ENCODE peak calls at places on chromosomes 11 and 22, in four cellular contexts. L is stomach; E is effector memory CD4-positive, alpha-beta T cell; C is brain microvascular endothelial cell. F is an unnamed sample.

GRCh38 chr11:7571640-7572000 is 57.8 kb downstream of the PPFIBP2 start:
- DNase-seq in L (peak; percentile 79), E (no peak), C (peak; percentile 61), F (peak; percentile 49)

GRCh38 chr11:123219066-123219697 is 24.1 kb upstream of the CLMP start:
- DNase-seq in L (no peak), E (no peak), C (no peak), F (no peak)

GRCh38 chr11:33317662-33318061 is 60.5 kb downstream of the HIPK3 start:
- DNase-seq in L (no peak), E (no peak), C (no peak), F (no peak)

GRCh38 chr11:35166369-35167360 is 27.7 kb downstream of the CD44 start:
- DNase-seq in L (no peak), E (no peak), C (peak; percentile 86), F (no peak)

GRCh38 chr11:36509265-36509664 is 807 bp downstream of the TRAF6 start:
- DNase-seq in L (no peak), E (no peak), C (peak; percentile 29), F (no peak)

GRCh38 chr22:46000081-46001027 is 23.4 kb upstream of the WNT7B start:
- DNase-seq in L (no peak), E (no peak), C (no peak), F (peak; percentile 43)

GRCh38 chr11:129546266-129546665 is 170.6 kb downstream of the BARX2 start:
- DNase-seq in L (no peak), E (no peak), C (no peak), F (no peak)

GRCh38 chr11:72333657-72334056 is 89.7 kb upstream of the PHOX2A start:
- DNase-seq in L (no peak), E (no peak), C (no peak), F (no peak)

GRCh38 chr11:96054870-96055705 is 131.2 kb upstream of the MTMR2 start:
- DNase-seq in L (no peak), E (no peak), C (no peak), F (no peak)

DNA sequence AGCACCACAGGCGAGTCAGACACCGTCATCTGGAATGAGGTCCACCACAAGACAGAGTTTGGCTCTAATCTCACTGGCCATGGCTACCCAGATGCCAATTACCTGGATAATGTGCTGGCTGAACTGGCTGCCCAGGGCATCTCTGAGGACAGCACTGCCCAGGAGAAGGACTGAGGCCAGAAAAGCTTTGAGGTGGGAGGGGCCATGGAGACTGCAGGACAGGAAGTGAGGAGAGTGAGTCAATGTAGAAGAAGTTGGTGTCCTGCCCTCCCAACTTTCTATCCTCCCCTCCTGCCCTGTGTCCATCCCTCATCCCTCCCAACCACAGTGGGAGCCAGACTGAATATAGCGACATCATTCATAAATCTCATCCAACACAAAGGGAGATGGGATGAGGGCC is 8.0 kb downstream of the MPEG1 start:
- DNase-seq in L (no peak), E (no peak), C (no peak), F (no peak)
- H3K36me3 ChIP-seq in L (peaks cover 27% of the 10 kb centered on the region), E (no peaks in the 10 kb centered on the region), C (no peaks in the 10 kb centered on the region), F (peaks cover 12% of the 10 kb centered on the region)

GRCh38 chr11:118264568-118265470 is 722 bp upstream of the MPZL2 start:
- DNase-seq in L (no peak), E (no peak), C (no peak), F (no peak)

GRCh38 chr11:118263694-118264567 is at the start of gene MPZL2:
- DNase-seq in L (peak; percentile 85), E (no peak), C (no peak), F (peak; percentile 15)

GRCh38 chr11:118263109-118263508 is 988 bp downstream of the MPZL2 start:
- DNase-seq in L (no peak), E (no peak), C (no peak), F (no peak)

GRCh38 chr11:118267486-118267885 is 3.4 kb upstream of the MPZL2 start:
- DNase-seq in L (no peak), E (no peak), C (no peak), F (no peak)

GRCh38 chr11:118265954-118266353 is 1.9 kb upstream of the MPZL2 start:
- DNase-seq in L (peak; percentile 87), E (no peak), C (no peak), F (no peak)
- H3K27me3 ChIP-seq in L (no peaks in the 10 kb centered on the region), E (no peaks in the 10 kb centered on the region), C (peaks cover 31% of the 10 kb centered on the region), F (peaks cover 51% of the 10 kb centered on the region)

GRCh38 chr22:24068717-24069116 is 57.6 kb downstream of the CABIN1 start:
- DNase-seq in L (no peak), E (no peak), C (no peak), F (no peak)

GRCh38 chr22:24069721-24070120 is 58.6 kb downstream of the CABIN1 start:
- DNase-seq in L (no peak), E (no peak), C (no peak), F (no peak)

GRCh38 chr22:24067587-24068376 is 56.7 kb downstream of the CABIN1 start:
- DNase-seq in L (peak; percentile 50), E (no peak), C (no peak), F (no peak)

GRCh38 chr22:24066872-24067271 is 55.8 kb downstream of the CABIN1 start:
- DNase-seq in L (peak; percentile 71), E (no peak), C (no peak), F (no peak)

DNA sequence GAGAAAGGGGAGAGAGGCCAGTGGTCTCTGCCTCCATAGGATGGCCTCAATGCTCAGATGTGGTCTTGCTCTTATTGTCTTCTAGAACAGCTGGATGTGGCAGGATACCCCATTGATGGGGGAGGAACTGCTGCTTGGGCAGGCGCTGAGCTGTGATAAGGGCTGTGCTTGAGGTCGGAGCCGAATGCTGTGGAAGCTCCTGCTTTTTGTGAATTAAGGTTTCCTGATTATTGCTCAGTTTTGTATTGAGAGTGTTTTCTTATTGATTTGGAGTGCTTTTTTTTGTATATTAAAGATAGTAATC is 57.2 kb downstream of the CABIN1 start:
- DNase-seq in L (no peak), E (no peak), C (no peak), F (no peak)
- H3K36me3 ChIP-seq in L (peaks cover 87% of the 10 kb centered on the region), E (peaks cover 69% of the 10 kb centered on the region), C (peaks cover 44% of the 10 kb centered on the region), F (peaks cover 73% of the 10 kb centered on the region)

DNA sequence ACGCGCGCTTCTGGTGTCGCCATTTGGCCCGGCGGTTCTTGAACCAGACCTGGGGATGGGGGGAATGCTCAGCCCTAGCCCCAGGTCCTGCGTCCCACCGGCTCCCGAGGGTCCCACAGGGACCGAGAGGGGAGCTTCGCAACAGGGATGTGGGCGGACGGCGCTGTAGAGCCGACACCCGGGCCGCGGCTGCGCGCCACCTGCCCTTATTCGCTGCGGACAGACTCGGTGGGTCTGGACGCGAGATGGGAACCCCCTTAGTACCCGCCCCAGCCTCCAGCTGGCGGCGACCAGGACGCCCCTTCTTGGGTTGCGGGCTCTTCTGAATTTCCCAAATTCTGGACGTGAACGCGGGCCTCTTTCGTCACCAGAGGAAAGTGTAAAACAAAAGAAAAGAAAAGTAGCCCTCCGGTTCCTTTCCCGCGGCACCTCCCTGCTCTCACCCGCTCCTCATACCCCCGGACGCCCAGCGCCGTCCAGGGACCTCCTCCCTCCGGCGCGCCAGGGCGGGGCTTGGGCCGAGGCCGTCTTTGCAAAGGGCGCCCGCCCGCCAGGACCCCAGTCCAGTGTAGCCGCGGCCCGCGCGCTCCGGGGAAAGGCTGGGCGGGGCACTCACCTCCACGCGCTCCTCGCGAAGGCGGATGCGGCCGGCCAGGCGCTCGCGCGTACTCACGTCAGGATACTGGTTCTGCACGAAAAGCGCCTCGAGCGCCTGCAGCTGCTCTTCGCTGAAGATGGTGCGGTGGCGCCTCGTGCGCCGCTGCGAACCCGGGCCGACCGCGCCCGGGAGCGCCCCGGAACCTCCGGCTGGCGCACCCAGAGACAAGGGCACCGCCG is 827 bp downstream of the GSC2 start:
- DNase-seq in L (no peak), E (peak; percentile 11), C (no peak), F (no peak)
- H3K27me3 ChIP-seq in L (peaks cover 53% of the 10 kb centered on the region), E (peaks cover 36% of the 10 kb centered on the region), C (peaks cover 58% of the 10 kb centered on the region), F (peaks cover 62% of the 10 kb centered on the region)

DNA sequence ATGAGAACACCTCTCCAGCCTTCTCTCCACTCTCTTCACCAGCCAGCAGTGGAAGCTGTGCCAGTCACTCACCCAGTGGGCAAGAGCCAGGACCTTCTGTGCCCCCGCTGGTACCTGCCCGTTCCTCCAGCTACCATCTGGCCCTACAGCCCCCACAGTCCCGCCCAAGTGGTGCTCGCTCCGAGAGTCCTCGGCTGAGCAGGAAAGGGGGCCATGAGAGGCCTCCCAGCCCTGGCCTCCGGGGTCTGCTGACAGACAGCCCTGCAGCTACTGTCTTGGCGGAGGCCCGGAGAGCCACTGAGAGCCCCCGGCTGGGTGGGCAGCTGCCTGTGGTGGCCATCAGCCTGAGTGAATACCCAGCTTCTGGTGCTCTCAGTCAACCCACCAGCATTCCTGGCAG is 20.2 kb downstream of the PHLDB1 start:
- DNase-seq in L (no peak), E (no peak), C (no peak), F (peak; percentile 44)
- H3K36me3 ChIP-seq in L (peaks cover 80% of the 10 kb centered on the region), E (no peaks in the 10 kb centered on the region), C (peaks cover 77% of the 10 kb centered on the region), F (peaks cover 59% of the 10 kb centered on the region)

DNA sequence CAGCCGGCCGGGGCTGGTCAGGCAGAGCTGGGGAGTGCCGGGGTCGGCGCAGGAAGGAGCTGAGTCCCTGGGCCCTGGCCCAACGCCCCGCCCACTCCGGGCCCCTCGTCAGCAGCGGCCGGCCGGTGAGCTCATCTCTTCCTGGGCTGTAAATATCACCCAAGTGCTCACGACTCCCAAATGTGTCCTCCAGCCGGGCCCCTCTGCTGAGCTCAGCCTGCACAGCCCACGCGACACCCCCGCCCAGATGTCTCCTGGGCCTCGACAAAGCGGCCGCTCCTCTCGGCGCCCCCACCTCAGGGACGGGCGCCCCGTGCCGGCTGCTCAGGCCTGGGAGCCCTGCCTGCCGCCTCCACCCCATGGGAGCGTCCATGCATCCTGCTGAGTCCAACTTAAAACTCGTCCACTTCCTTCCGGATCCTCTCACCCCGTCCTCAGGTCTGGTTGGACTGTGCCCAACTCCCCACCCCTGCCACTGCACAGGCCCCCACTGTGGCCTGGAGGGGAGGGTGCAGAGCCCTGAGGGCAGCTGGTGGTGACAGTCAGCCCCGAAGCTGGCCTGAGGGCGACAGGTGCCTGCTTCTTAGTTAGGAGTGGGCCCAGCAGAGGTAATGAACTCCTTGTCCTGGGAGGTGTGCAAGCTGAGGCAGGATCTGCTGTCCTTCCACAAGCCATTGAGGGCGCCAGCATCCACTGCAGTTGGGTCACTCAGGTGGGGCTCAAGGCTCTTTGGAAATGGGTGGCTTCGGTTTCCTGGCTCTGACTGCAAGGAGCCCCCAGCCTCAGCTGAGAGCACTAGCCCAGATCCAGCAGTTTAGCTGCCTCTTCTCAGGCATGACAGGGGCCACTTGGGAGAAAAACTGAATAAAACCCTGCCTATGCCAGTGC is 28.8 kb downstream of the RTN4R start:
- DNase-seq in L (no peak), E (no peak), C (no peak), F (peak; percentile 60)
- H3K27me3 ChIP-seq in L (no peaks in the 10 kb centered on the region), E (no peaks in the 10 kb centered on the region), C (no peaks in the 10 kb centered on the region), F (no peaks in the 10 kb centered on the region)

DNA sequence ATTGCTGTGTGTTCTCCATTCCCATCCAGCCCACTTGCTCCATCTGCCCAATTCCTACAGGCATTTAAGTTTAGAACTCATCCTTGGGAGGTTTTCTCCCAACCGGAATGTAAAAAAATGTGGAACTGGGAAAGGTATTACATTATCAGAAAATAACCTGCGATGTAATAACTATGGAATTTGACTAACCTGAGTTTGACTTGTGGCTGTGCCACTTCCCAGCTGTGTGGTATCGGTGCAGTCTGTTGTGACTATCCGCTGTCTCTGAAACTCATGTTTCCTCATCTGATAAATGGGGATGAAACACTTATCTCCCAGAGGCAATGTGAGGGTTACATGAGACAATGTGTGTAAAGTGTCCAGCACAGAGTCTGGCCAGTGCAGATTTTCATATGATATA is 77.6 kb downstream of the TENM4 start:
- DNase-seq in L (no peak), E (no peak), C (no peak), F (no peak)
- H3K36me3 ChIP-seq in L (no peaks in the 10 kb centered on the region), E (no peaks in the 10 kb centered on the region), C (no peaks in the 10 kb centered on the region), F (no peaks in the 10 kb centered on the region)

F was measured in psoas muscle.